ENCODE peak calls at places on chromosomes 7 and 10, in nine cellular contexts. E is upper lobe of right lung; Z is heart left ventricle; D is CD8-positive, alpha-beta T cell; O is psoas muscle; A is RWPE1; N is H9; L is neural crest cell; G is endodermal cell. T is an unnamed sample.

GRCh38 chr7:27091936-27092752 is 3.7 kb downstream of the HOXA1 start:
- DNase-seq in L (no peak), N (peak), A (no peak), G (peak), D (no peak), E (no peak), Z (no peak), O (no peak), T (no peak)

GRCh38 chr7:149624006-149624405 is 126.4 kb upstream of the ZNF746 start:
- DNase-seq in Z (peak), A (peak), O (peak), G (peak), E (peak), D (peak), N (no peak), L (no peak), T (peak)

GRCh38 chr7:33537078-33537477 is 368.3 kb upstream of the BMPER start:
- DNase-seq in D (no peak), G (no peak), O (no peak), Z (no peak), E (no peak), N (no peak), L (no peak), A (no peak), T (no peak)

GRCh38 chr10:33321516-33321915 is 13.0 kb downstream of the NRP1 start:
- DNase-seq in D (no peak), E (no peak), O (no peak), Z (no peak), G (no peak), A (no peak), L (no peak), N (no peak), T (no peak)

GRCh38 chr10:114283535-114283934 is 44.5 kb downstream of the VWA2 start:
- DNase-seq in O (no peak), A (no peak), L (no peak), G (no peak), D (no peak), Z (no peak), E (no peak), N (no peak), T (no peak)

GRCh38 chr7:23696916-23697441 is 13.0 kb upstream of the STK31 start:
- DNase-seq in L (peak), D (peak), Z (peak), N (peak), O (peak), A (peak), E (peak), G (peak), T (peak)

GRCh38 chr7:54292171-54292925 is 249.8 kb upstream of the VSTM2A start:
- DNase-seq in O (no peak), Z (no peak), D (no peak), E (no peak), N (peak), L (peak), G (peak), A (no peak), T (no peak)

GRCh38 chr10:132399117-132400035 is 2.4 kb downstream of the PWWP2B start:
- DNase-seq in O (peak), D (no peak), G (no peak), N (no peak), A (no peak), Z (no peak), E (peak), L (no peak), T (no peak)

GRCh38 chr7:71220210-71220695 is 88.3 kb downstream of the GALNT17 start:
- DNase-seq in O (no peak), E (no peak), Z (no peak), L (no peak), G (peak), A (no peak), N (no peak), D (no peak), T (no peak)

GRCh38 chr7:104179178-104179577 is 28.6 kb downstream of the ORC5 start:
- DNase-seq in E (no peak), Z (no peak), N (no peak), A (no peak), O (no peak), L (no peak), D (no peak), G (no peak), T (no peak)

GRCh38 chr7:8228068-8228467 is 33.9 kb downstream of the ICA1 start:
- DNase-seq in D (no peak), Z (no peak), A (no peak), L (no peak), G (no peak), N (no peak), E (no peak), O (no peak), T (no peak)

GRCh38 chr10:126036515-126036914 is 140.2 kb downstream of the FANK1 start:
- DNase-seq in Z (no peak), D (no peak), A (no peak), L (no peak), G (no peak), E (no peak), N (no peak), O (no peak), T (no peak)

GRCh38 chr10:31912289-31912688 is 16.3 kb downstream of the ARHGAP12 start:
- DNase-seq in D (no peak), O (no peak), G (no peak), E (no peak), N (no peak), Z (no peak), A (peak), L (no peak), T (no peak)

GRCh38 chr10:26448292-26448691 is 10.2 kb downstream of the APBB1IP start:
- DNase-seq in Z (no peak), E (no peak), G (no peak), O (no peak), A (no peak), N (no peak), D (no peak), L (no peak), T (no peak)

GRCh38 chr10:81838950-81839349 is 36.0 kb upstream of the NRG3 start:
- DNase-seq in O (no peak), A (no peak), E (no peak), Z (no peak), G (peak), L (peak), D (no peak), N (peak), T (peak)

GRCh38 chr10:88782222-88782621 is 20.3 kb upstream of the LIPM start:
- DNase-seq in A (no peak), O (no peak), N (no peak), G (no peak), E (no peak), Z (no peak), D (no peak), L (no peak), T (no peak)

GRCh38 chr7:132650498-132650897 is 74.2 kb upstream of the PLXNA4 start:
- DNase-seq in O (no peak), N (no peak), G (no peak), Z (no peak), E (no peak), A (peak), D (no peak), L (no peak), T (no peak)

GRCh38 chr7:75696263-75697037 is 42.3 kb downstream of the HIP1 start:
- DNase-seq in O (no peak), E (peak), Z (no peak), L (no peak), N (no peak), D (no peak), G (no peak), A (no peak), T (no peak)

GRCh38 chr10:28219241-28219640 is 83.6 kb downstream of the MPP7 start:
- DNase-seq in D (no peak), Z (no peak), N (no peak), E (no peak), A (no peak), L (no peak), G (no peak), O (no peak), T (peak)

GRCh38 chr7:66182920-66183319 is 22.2 kb upstream of the TPST1 start:
- DNase-seq in N (no peak), Z (no peak), L (no peak), E (peak), G (no peak), D (no peak), O (no peak), A (no peak), T (no peak)

GRCh38 chr7:120742370-120742769 is 115.6 kb downstream of the TSPAN12 start:
- DNase-seq in O (no peak), A (no peak), L (no peak), N (peak), E (no peak), G (no peak), Z (no peak), D (no peak), T (no peak)

GRCh38 chr10:53356616-53357349 is 584.2 kb upstream of the MBL2 start:
- DNase-seq in L (no peak), Z (no peak), A (no peak), D (no peak), N (no peak), G (no peak), O (no peak), E (no peak), T (no peak)

GRCh38 chr7:157702311-157703023 is 365.7 kb downstream of the DNAJB6 start:
- DNase-seq in D (no peak), E (peak), O (no peak), G (peak), A (no peak), L (no peak), Z (no peak), N (no peak), T (no peak)

GRCh38 chr10:129372168-129372567 is 94.9 kb upstream of the MGMT start:
- DNase-seq in L (no peak), A (no peak), E (no peak), Z (no peak), G (no peak), D (no peak), O (no peak), N (no peak), T (no peak)

GRCh38 chr7:133957860-133958259 is 169.3 kb upstream of the LRGUK start:
- DNase-seq in L (no peak), E (no peak), D (no peak), N (no peak), G (no peak), A (no peak), O (no peak), Z (no peak), T (no peak)

GRCh38 chr7:20236790-20237189 is 19.6 kb upstream of the MACC1 start:
- DNase-seq in L (no peak), A (no peak), D (no peak), N (no peak), Z (no peak), G (no peak), O (no peak), E (no peak), T (no peak)

GRCh38 chr10:69869291-69869841 is 67.7 kb downstream of the COL13A1 start:
- DNase-seq in N (no peak), D (no peak), E (no peak), O (no peak), A (peak), G (no peak), Z (no peak), L (no peak), T (no peak)

GRCh38 chr10:116690356-116691078 is 51.8 kb downstream of the HSPA12A start:
- DNase-seq in L (peak), N (peak), D (no peak), G (peak), O (peak), E (no peak), A (no peak), Z (peak), T (peak)

GRCh38 chr7:158495780-158496179 is 91.8 kb downstream of the PTPRN2 start:
- DNase-seq in D (no peak), G (peak), L (peak), E (no peak), Z (no peak), O (no peak), A (peak), N (peak), T (peak)

GRCh38 chr10:17248964-17249363 is 20.9 kb downstream of the VIM start:
- DNase-seq in D (no peak), Z (no peak), G (no peak), A (no peak), L (no peak), O (no peak), N (no peak), E (no peak), T (no peak)

GRCh38 chr10:17247210-17247609 is 19.2 kb downstream of the VIM start:
- DNase-seq in O (no peak), A (no peak), L (no peak), G (no peak), D (no peak), N (no peak), Z (no peak), E (no peak), T (no peak)

GRCh38 chr10:17244712-17245365 is 16.8 kb downstream of the VIM start:
- DNase-seq in D (no peak), O (no peak), Z (no peak), L (no peak), A (no peak), N (no peak), G (no peak), E (no peak), T (no peak)

GRCh38 chr10:17250736-17251135 is 22.7 kb downstream of the VIM start:
- DNase-seq in L (no peak), A (no peak), Z (no peak), D (no peak), G (no peak), E (no peak), O (no peak), N (no peak), T (no peak)

DNA sequence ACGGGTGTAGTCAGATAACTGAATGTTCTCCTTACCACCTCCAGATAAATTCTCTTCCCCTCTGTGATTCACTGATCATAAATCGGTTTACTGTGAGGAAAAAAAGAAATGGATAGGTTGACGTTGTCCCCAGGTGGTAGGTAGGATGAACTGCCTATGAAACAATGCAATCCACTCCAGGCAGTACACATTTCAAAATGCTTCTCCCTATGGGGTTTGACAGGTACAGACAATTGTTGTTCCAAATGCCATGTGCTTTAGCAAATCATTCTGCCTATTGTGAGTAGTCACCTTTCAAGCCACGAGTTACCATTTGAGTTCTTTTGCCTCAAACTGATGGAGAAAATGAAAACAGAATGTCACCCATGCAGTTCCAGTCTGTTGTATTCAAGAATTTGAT is 21.8 kb downstream of the VIM start:
- DNase-seq in D (no peak), O (no peak), E (no peak), L (no peak), A (peak), Z (no peak), G (no peak), N (no peak), T (peak)
- TF ChIP-seq CTCF in D (peak), O (peak), E (no peak), L (peak), A (peak), Z (no peak), G (peak), N (peak), T (peak)

DNA sequence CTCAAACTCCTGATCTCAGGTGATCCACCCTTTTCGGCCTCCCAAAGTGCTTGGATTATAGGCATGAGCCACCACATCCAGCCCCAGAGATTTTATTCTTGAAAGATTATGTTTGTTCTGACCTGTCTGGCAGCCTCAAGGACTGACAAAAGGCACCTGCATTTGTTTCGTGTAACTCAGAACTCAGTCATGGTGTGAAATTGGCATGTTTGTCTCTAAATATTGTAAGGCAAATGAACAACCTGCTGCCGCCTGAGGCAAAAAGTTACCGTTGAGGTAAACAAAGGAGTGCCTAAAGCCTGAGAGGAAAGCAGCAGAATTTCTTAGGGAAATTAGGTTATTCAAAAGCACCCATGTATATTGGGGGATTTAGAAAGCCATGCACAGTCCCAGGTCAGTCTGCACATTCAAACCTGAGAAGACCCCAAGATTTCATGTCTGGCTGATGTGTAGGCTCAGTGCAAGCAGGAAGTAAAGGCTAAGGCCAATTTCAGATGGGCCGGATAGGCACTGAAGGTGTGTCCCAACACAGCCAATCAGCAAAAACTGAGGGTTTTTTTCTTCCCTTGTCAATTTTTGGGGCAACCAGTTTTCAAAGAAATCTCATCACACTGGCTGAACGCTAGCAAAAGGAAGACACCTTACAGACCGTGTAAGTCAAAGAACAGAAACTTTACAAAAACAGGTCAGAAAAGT is 33.3 kb upstream of the HHEX start:
- DNase-seq in N (no peak), E (no peak), G (no peak), D (no peak), O (no peak), L (no peak), Z (no peak), A (no peak), T (no peak)
- TF ChIP-seq CTCF in N (no peak), E (no peak), G (no peak), D (no peak), O (no peak), L (no peak), Z (no peak), A (no peak), T (no peak)

GRCh38 chr10:119161680-119162079 is 3.8 kb downstream of the SFXN4 start:
- DNase-seq in G (no peak), Z (no peak), L (no peak), O (no peak), D (no peak), N (no peak), A (no peak), E (no peak), T (no peak)
- TF ChIP-seq CTCF in G (no peak), Z (no peak), L (peak), O (no peak), D (no peak), N (no peak), A (no peak), E (no peak), T (peak)

GRCh38 chr7:2551418-2551817 is 3.9 kb downstream of the BRAT1 start:
- DNase-seq in E (peak), L (no peak), A (no peak), G (no peak), Z (no peak), N (no peak), O (no peak), D (no peak), T (no peak)

GRCh38 chr7:2553108-2553507 is 2.2 kb downstream of the BRAT1 start:
- DNase-seq in Z (no peak), A (no peak), O (no peak), G (no peak), L (no peak), N (no peak), E (no peak), D (no peak), T (no peak)

GRCh38 chr7:2554654-2555053 is 670 bp downstream of the BRAT1 start:
- DNase-seq in L (no peak), N (no peak), Z (no peak), D (no peak), G (peak), O (no peak), A (peak), E (peak), T (no peak)

GRCh38 chr7:2555121-2556052 is at the start of gene BRAT1:
- DNase-seq in N (peak), G (peak), E (peak), A (peak), Z (peak), D (peak), O (peak), L (peak), T (peak)

GRCh38 chr7:2553831-2554581 is 1.3 kb downstream of the BRAT1 start:
- DNase-seq in A (peak), L (no peak), G (no peak), D (no peak), E (peak), O (no peak), Z (no peak), N (no peak), T (no peak)
- TF ChIP-seq CTCF in A (no peak), L (no peak), G (no peak), D (no peak), E (no peak), O (no peak), Z (no peak), N (no peak), T (no peak)

GRCh38 chr7:151696738-151697514 is 177.2 kb upstream of the RHEB start:
- DNase-seq in Z (peak), E (no peak), G (peak), L (no peak), A (peak), D (no peak), N (peak), O (no peak), T (no peak)
- TF ChIP-seq CTCF in Z (no peak), E (no peak), G (peak), L (no peak), A (no peak), D (no peak), N (peak), O (no peak), T (no peak)

GRCh38 chr7:100247152-100247757 is 27.5 kb downstream of the PVRIG start:
- DNase-seq in N (peak), Z (no peak), O (peak), L (no peak), E (no peak), D (no peak), A (peak), G (peak), T (peak)
- TF ChIP-seq CTCF in N (peak), Z (no peak), O (peak), L (peak), E (no peak), D (no peak), A (no peak), G (peak), T (no peak)

GRCh38 chr7:5523052-5523711 is 99.5 kb upstream of the TNRC18 start:
- DNase-seq in N (peak), A (no peak), O (no peak), D (no peak), G (peak), Z (no peak), L (peak), E (no peak), T (peak)

GRCh38 chr7:5528815-5529442 is 105.3 kb upstream of the TNRC18 start:
- DNase-seq in Z (no peak), G (no peak), A (no peak), E (no peak), O (no peak), L (no peak), N (no peak), D (no peak), T (no peak)

GRCh38 chr7:5528071-5528814 is 104.6 kb upstream of the TNRC18 start:
- DNase-seq in A (no peak), D (no peak), E (peak), G (no peak), L (no peak), N (no peak), Z (peak), O (no peak), T (peak)

GRCh38 chr7:5525271-5526189 is 101.9 kb upstream of the TNRC18 start:
- DNase-seq in N (peak), Z (no peak), L (no peak), E (no peak), D (no peak), O (no peak), A (no peak), G (peak), T (peak)

DNA sequence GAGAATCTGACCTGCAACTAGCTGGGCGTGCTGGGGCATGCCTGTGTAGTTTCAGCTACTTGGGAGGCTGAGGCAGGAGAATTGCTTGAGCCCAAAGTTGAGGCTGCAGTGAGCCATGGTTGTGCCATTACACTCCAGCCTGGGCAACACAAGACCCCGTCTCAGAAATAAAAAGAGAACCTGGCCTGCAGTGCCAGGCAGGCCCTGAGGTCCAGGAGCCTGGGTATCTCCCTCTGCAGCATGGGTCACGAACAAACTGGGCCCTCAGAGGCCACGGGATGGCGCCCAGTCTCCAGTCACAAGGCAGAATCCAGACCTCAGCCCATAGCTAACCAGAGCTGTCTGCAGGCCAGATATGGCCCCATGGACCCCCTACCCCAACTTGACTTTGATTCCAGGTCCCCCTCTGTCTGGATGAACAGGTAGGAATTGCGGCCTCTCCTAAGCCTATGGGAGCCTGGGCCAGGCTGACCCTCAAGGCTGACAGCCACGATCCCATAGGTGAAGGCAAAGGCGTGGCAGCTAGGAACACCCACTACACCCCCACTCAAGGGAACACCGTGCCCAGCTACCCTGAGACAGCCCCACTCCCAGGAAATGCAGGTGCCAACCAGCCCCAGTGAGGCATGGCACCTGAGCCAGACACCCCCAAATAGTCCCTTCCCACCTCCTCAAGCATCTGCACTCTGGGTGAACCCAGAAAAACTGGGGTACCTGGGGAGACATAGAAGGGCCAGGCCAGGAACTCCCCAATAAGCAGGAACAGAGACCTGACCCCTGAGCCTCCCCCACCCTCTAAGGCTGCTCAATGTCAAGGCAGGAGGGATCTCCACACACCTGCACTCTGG is 102.8 kb upstream of the TNRC18 start:
- DNase-seq in G (peak), A (peak), O (no peak), N (peak), L (no peak), D (no peak), Z (peak), E (no peak), T (peak)
- TF ChIP-seq CTCF in G (peak), A (no peak), O (no peak), N (no peak), L (peak), D (no peak), Z (no peak), E (no peak), T (no peak)

T was measured in cardiac muscle cell.